ENCODE peak calls at places on chromosomes 2 and 18, in four cellular contexts. L is GM12878, W is SK-N-SH, S is K562. U is an unnamed sample.

GRCh38 chr2:129894616-129895015 is 84.8 kb upstream of the RAB6C start:
- DNase-seq in S (no peak), W (no peak), L (no peak), U (no peak)

GRCh38 chr2:36541891-36542595 is 55.9 kb downstream of the FEZ2 start:
- DNase-seq in W (no peak), S (no peak), L (no peak), U (no peak)

GRCh38 chr2:74481961-74482800 is 617 bp downstream of the CCDC142 start:
- DNase-seq in W (peak), L (no peak), S (peak), U (peak)

GRCh38 chr2:237304763-237305514 is 109.0 kb downstream of the COL6A3 start:
- DNase-seq in L (no peak), S (no peak), W (no peak), U (no peak)

GRCh38 chr18:2409906-2410305 is 161.4 kb downstream of the METTL4 start:
- DNase-seq in W (no peak), L (no peak), S (no peak), U (no peak)

GRCh38 chr2:173496746-173497145 is 142.1 kb downstream of the CDCA7 start:
- DNase-seq in L (no peak), W (no peak), S (no peak), U (no peak)

GRCh38 chr2:14292964-14293363 is 339.6 kb upstream of the LRATD1 start:
- DNase-seq in W (no peak), L (no peak), S (no peak), U (no peak)

GRCh38 chr2:126749537-126749936 is 93.6 kb downstream of the GYPC start:
- DNase-seq in L (no peak), S (no peak), W (no peak), U (no peak)

GRCh38 chr2:216450346-216450745 is 38.1 kb downstream of the SMARCAL1 start:
- DNase-seq in S (no peak), L (no peak), W (no peak), U (no peak)

GRCh38 chr2:134119117-134119671 is 134.7 kb upstream of the MGAT5 start:
- DNase-seq in L (peak), W (no peak), S (no peak), U (no peak)

GRCh38 chr2:51706220-51706619 is 674.3 kb upstream of the NRXN1 start:
- DNase-seq in L (no peak), S (no peak), W (no peak), U (no peak)

GRCh38 chr18:68660355-68661183 is 54.3 kb downstream of the TMX3 start:
- DNase-seq in L (no peak), W (peak), S (peak), U (no peak)

GRCh38 chr18:12879840-12880531 is 4.1 kb downstream of the PTPN2 start:
- DNase-seq in W (no peak), S (no peak), L (no peak), U (no peak)

GRCh38 chr2:37795938-37796337 is 124.5 kb upstream of the CDC42EP3 start:
- DNase-seq in S (no peak), L (no peak), W (no peak), U (no peak)

GRCh38 chr2:221962186-221962585 is 336.6 kb downstream of the PAX3 start:
- DNase-seq in W (no peak), L (no peak), S (no peak), U (no peak)

GRCh38 chr18:600107-600506 is 3.3 kb downstream of the CLUL1 start:
- DNase-seq in W (no peak), L (no peak), S (no peak), U (no peak)

GRCh38 chr2:48238381-48238780 is 291.6 kb upstream of the STON1 start:
- DNase-seq in L (no peak), W (no peak), S (no peak), U (no peak)

GRCh38 chr2:215361211-215361875 is 49.5 kb downstream of the ATIC start:
- DNase-seq in L (no peak), W (no peak), S (no peak), U (no peak)

GRCh38 chr2:111068435-111069058 is 52.2 kb upstream of the BCL2L11 start:
- DNase-seq in S (no peak), L (no peak), W (no peak), U (no peak)

GRCh38 chr2:190627881-190628412 is 20.9 kb upstream of the NAB1 start:
- DNase-seq in W (peak), L (no peak), S (no peak), U (peak)

GRCh38 chr18:79382681-79383387 is 12.9 kb upstream of the NFATC1 start:
- DNase-seq in L (no peak), S (no peak), W (peak), U (no peak)

GRCh38 chr2:177343773-177344172 is 48.8 kb upstream of the AGPS start:
- DNase-seq in L (no peak), W (no peak), S (no peak), U (no peak)

GRCh38 chr2:30272761-30273573 is 41.6 kb downstream of the LBH start:
- DNase-seq in L (no peak), W (no peak), S (no peak), U (no peak)

GRCh38 chr2:233349005-233349998 is 5.0 kb upstream of the DGKD start:
- DNase-seq in L (no peak), W (no peak), S (no peak), U (no peak)

GRCh38 chr2:158482594-158482993 is 25.8 kb downstream of the PKP4 start:
- DNase-seq in S (no peak), L (no peak), W (no peak), U (no peak)

GRCh38 chr2:222976521-222977076 is 75.4 kb upstream of the KCNE4 start:
- DNase-seq in W (no peak), S (no peak), L (no peak), U (no peak)

GRCh38 chr2:174693344-174693743 is 70.9 kb downstream of the CHRNA1 start:
- DNase-seq in W (no peak), L (no peak), S (no peak), U (peak)

GRCh38 chr2:238855299-238855698 is 7.4 kb downstream of the TWIST2 start:
- DNase-seq in W (no peak), L (no peak), S (no peak), U (no peak)

DNA sequence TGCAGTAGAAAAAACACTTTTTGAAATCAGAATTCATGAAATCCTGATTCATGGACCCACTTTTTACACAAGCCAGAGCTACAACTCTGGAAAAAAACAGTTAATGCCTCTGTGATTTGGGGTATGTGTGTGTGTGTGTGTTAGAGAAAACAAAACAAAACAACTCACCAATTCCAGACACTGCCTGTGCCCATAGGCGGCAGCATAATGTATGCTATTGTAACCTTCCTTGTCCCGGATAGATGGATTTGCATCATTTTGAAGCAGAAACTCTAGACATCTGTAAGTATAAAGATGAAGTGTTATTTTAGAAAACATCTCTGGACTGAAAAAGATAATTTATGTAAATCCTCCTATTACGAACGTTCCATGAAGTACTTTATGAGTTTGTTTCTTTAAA is 152.0 kb upstream of the PGAP1 start:
- DNase-seq in W (no peak), L (no peak), S (no peak), U (no peak)
- TF ChIP-seq USF1 in W (no peak), L (no peak), S (no peak), U (no peak)

GRCh38 chr18:48993586-48993985 is 42.8 kb upstream of the SMAD7 start:
- DNase-seq in W (no peak), L (no peak), S (no peak), U (no peak)

GRCh38 chr18:48991299-48992055 is 40.7 kb upstream of the SMAD7 start:
- DNase-seq in S (no peak), W (no peak), L (no peak), U (no peak)

GRCh38 chr18:48992133-48992532 is 41.4 kb upstream of the SMAD7 start:
- DNase-seq in W (no peak), S (no peak), L (no peak), U (no peak)

GRCh38 chr18:48994044-48994651 is 43.4 kb upstream of the SMAD7 start:
- DNase-seq in L (no peak), W (no peak), S (no peak), U (no peak)

GRCh38 chr18:48992791-48993555 is 42.2 kb upstream of the SMAD7 start:
- DNase-seq in L (peak), W (no peak), S (no peak), U (no peak)
- TF ChIP-seq USF1 in L (no peak), W (no peak), S (no peak), U (no peak)

DNA sequence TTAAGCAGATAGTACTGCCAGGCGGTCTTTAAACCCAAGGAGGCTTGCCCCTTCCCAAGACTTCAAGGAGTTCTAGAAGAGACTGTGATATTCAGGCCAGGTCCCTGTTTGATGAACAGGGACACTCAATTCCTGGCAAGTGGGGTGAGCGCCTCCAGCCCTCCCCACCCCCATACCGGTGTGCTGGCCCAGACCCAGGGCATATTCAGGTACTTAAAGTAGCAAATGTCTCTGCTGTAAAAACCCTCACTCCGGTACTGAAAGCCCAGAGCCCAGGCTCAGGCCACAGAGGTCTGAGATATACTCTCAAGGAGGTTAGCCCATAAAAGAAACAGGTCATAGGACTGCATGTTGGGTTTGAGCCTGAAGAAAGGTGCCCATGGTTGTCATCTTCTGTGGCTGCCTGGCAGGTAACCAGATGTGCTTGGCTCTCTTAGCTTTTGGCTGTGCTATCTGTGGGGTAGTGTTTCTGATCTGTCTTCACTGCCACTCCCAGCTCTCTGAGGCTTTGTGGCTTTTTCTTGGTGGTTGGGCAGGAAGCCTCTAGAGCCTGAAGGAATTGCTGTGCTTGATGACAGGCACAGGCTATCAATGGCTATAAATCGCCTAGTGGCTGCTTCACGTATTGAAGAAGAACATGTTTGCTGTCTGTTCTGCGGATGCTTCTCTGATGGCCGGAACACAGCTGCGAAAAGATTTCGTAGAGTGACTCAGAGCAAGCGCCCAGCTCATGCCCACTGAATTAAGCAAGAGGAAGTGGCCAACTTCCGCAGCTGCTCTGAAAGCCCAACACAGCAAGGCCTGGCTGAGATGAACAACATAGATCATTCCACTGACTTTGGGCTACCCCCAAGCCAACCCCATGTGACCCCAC is 63.3 kb upstream of the ALPP start:
- DNase-seq in S (no peak), W (no peak), L (peak), U (no peak)
- TF ChIP-seq USF1 in S (no peak), W (no peak), L (no peak), U (no peak)

DNA sequence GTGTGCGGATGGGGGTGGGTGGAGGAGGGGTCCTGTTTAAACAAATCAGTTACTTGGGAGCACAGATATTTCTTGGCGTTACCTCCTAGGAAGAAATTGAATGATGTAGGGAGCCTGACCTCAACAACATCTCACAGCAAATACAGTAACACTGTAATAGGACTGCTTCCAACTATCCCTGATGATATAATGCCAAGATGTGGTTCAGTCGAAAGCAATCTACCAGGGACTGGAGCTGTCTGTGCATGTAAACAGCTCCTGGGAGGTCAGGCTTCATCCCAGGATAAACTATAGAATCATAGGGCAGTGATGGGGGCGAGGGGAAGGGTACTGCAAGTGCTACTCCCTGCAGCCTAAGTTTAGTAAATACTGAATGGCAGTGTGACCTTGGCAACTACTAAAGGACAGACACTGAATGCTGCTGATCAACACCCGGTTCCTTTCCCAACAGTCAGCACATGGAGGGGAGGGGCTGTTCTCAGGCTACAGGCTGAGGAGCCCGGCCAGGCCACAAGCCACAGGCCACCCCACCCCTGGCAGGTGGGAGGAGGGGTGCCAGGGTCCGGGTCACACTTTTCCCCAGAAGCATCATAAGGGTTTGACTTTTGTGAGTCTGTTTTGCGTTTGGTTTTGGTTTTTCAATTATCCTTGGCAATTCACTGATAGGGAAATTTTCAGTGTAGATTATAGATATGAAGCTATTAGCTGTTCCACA is 85.3 kb upstream of the ZNF397 start:
- DNase-seq in S (no peak), L (no peak), W (peak), U (peak)
- TF ChIP-seq USF1 in S (no peak), L (no peak), W (no peak), U (no peak)

DNA sequence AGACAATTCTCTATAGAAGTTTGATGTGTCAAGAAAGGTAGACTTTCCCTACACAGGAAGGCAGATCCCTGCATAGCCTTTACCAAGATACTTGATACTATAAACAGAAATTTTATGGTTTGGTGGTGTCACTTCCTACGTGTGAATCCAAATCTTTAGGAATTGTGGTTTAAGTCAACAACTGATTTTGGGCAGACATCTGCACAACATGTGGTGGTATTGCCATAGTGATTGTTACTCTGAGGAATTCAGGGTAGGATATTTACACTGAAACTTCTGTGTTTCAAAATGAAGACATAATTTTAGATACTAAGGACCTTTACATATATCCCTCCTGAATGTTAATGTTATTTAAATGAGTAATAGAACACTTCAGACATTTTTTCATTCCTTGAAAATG is 77.0 kb downstream of the MDH1 start:
- DNase-seq in S (no peak), W (no peak), L (no peak), U (no peak)
- TF ChIP-seq USF1 in S (no peak), W (no peak), L (no peak), U (no peak)

U was measured in WTC11.